ENCODE peak calls at places on chromosomes 7 and 10, in eight cellular contexts. F is OCI-LY7, N is SJSA1, O is heart left ventricle, G is neural progenitor cell, C is heart right ventricle, Z is lower lobe of right lung, S is GM23248. R is an unnamed sample. For H3K9me3, the result is how much of the 10 kb centered on the place peaks cover.

GRCh38 chr7:142873281-142873784 is 12.2 kb downstream of the TRPV6 start:
- DNase-seq in O (no peak), S (no peak), N (no peak), G (peak), Z (no peak), C (no peak), F (peak), R (no peak)

GRCh38 chr10:59323036-59323459 is 39.3 kb downstream of the FAM13C start:
- DNase-seq in G (no peak), O (no peak), C (no peak), S (no peak), Z (no peak), N (no peak), F (no peak), R (no peak)

GRCh38 chr10:28906011-28906411 is 228.7 kb downstream of the BAMBI start:
- DNase-seq in S (no peak), N (peak), C (no peak), O (no peak), G (no peak), Z (no peak), F (no peak), R (no peak)

GRCh38 chr7:191105-192034 is 1.0 kb upstream of the FAM20C start:
- DNase-seq in Z (no peak), F (no peak), G (peak), S (peak), C (peak), N (no peak), O (peak), R (peak)

GRCh38 chr7:53101026-53101425 is 65.6 kb downstream of the POM121L12 start:
- DNase-seq in N (no peak), O (no peak), F (no peak), C (no peak), S (no peak), Z (no peak), G (no peak), R (no peak)

GRCh38 chr7:112989531-112989930 is 97.1 kb downstream of the GPR85 start:
- DNase-seq in S (no peak), O (no peak), N (no peak), F (no peak), Z (no peak), C (no peak), G (no peak), R (no peak)

GRCh38 chr7:48035301-48035966 is at the start of gene C7orf57:
- DNase-seq in S (peak), C (peak), N (peak), O (peak), Z (peak), G (peak), F (peak), R (peak)

GRCh38 chr7:2651336-2651735 is 19.6 kb downstream of the TTYH3 start:
- DNase-seq in N (no peak), Z (no peak), S (no peak), C (no peak), F (peak), G (peak), O (peak), R (peak)

GRCh38 chr10:12587408-12587807 is 238.1 kb downstream of the CAMK1D start:
- DNase-seq in N (no peak), G (no peak), Z (no peak), F (no peak), C (no peak), O (no peak), S (no peak), R (no peak)

GRCh38 chr10:28805390-28805789 is 128.1 kb downstream of the BAMBI start:
- DNase-seq in N (no peak), F (no peak), S (no peak), Z (no peak), G (no peak), C (no peak), O (no peak), R (no peak)

GRCh38 chr7:82633592-82633991 is 190.0 kb upstream of the CACNA2D1 start:
- DNase-seq in Z (no peak), C (no peak), S (no peak), F (no peak), O (no peak), N (no peak), G (no peak), R (no peak)

GRCh38 chr10:109931153-109931552 is 7.8 kb upstream of the XPNPEP1 start:
- DNase-seq in F (no peak), N (no peak), O (no peak), C (no peak), S (peak), G (no peak), Z (no peak), R (peak)

GRCh38 chr7:26151096-26151495 is 902 bp upstream of the NFE2L3 start:
- DNase-seq in Z (no peak), O (no peak), F (no peak), N (no peak), C (no peak), S (no peak), G (no peak), R (no peak)

GRCh38 chr10:63757067-63757466 is 235.9 kb downstream of the REEP3 start:
- DNase-seq in G (no peak), C (no peak), F (no peak), N (no peak), Z (no peak), O (no peak), S (peak), R (no peak)

GRCh38 chr7:27148776-27149641 is 1.4 kb upstream of the HOXA6 start:
- DNase-seq in G (no peak), N (no peak), S (peak), Z (no peak), O (no peak), F (no peak), C (no peak), R (no peak)

GRCh38 chr10:14838582-14839304 is 637 bp downstream of the HSPA14 start:
- DNase-seq in O (peak), G (peak), S (peak), N (peak), Z (no peak), C (peak), F (peak), R (no peak)

GRCh38 chr7:155338632-155339320 is 41.1 kb downstream of the INSIG1 start:
- DNase-seq in F (no peak), O (no peak), C (no peak), G (no peak), Z (no peak), N (no peak), S (no peak), R (no peak)

GRCh38 chr7:155486783-155487508 is 29.0 kb downstream of the EN2 start:
- DNase-seq in F (no peak), O (no peak), G (no peak), N (no peak), Z (no peak), S (no peak), C (no peak), R (no peak)

GRCh38 chr10:49484501-49485230 is 54.3 kb downstream of the ERCC6 start:
- DNase-seq in F (no peak), S (peak), Z (no peak), N (no peak), C (no peak), G (no peak), O (no peak), R (no peak)

GRCh38 chr10:16520900-16521299 is 779 bp downstream of the C1QL3 start:
- DNase-seq in S (peak), G (peak), C (peak), F (no peak), O (peak), Z (no peak), N (no peak), R (peak)

GRCh38 chr7:37440738-37441404 is 7.8 kb downstream of the ELMO1 start:
- DNase-seq in N (no peak), O (no peak), F (no peak), C (no peak), G (no peak), Z (no peak), S (no peak), R (no peak)

GRCh38 chr10:4177826-4178225 is 392.8 kb upstream of the KLF6 start:
- DNase-seq in S (no peak), O (no peak), G (no peak), F (no peak), Z (no peak), C (no peak), N (no peak), R (no peak)

GRCh38 chr10:59108886-59109288 is 67.6 kb upstream of the PHYHIPL start:
- DNase-seq in C (no peak), N (no peak), S (no peak), O (no peak), F (no peak), G (no peak), Z (no peak), R (no peak)

GRCh38 chr10:52750629-52751028 is 22.0 kb downstream of the MBL2 start:
- DNase-seq in F (no peak), C (no peak), O (no peak), S (no peak), Z (no peak), N (no peak), G (no peak), R (no peak)

GRCh38 chr10:50990568-50991495 is 83.5 kb upstream of the PRKG1 start:
- DNase-seq in G (peak), O (peak), F (no peak), C (peak), N (no peak), Z (peak), S (peak), R (peak)

GRCh38 chr7:28144266-28144665 is 36.3 kb downstream of the JAZF1 start:
- DNase-seq in S (no peak), O (no peak), G (peak), F (no peak), Z (no peak), N (no peak), C (no peak), R (peak)

GRCh38 chr7:126016722-126017121 is 1087.1 kb upstream of the POT1 start:
- DNase-seq in G (no peak), C (no peak), O (no peak), Z (no peak), F (no peak), N (no peak), S (no peak), R (no peak)

GRCh38 chr10:37712489-37713131 is 144.8 kb downstream of the ZNF248 start:
- DNase-seq in O (peak), C (peak), Z (no peak), S (no peak), F (no peak), N (no peak), G (peak), R (peak)

GRCh38 chr7:149773446-149774236 is at the start of gene ZNF467:
- DNase-seq in F (no peak), S (peak), G (peak), Z (peak), C (peak), O (peak), N (no peak), R (peak)

GRCh38 chr10:201328-201771 is 66.1 kb downstream of the ZMYND11 start:
- DNase-seq in S (peak), C (no peak), F (no peak), O (no peak), G (no peak), N (no peak), Z (no peak), R (no peak)

GRCh38 chr10:75035975-75036708 is 75.3 kb upstream of the SAMD8 start:
- DNase-seq in F (no peak), S (peak), G (no peak), C (no peak), Z (no peak), O (no peak), N (no peak), R (no peak)

GRCh38 chr7:135943266-135943889 is 33.8 kb downstream of the MTPN start:
- DNase-seq in C (no peak), F (peak), Z (no peak), O (no peak), G (no peak), N (no peak), S (no peak), R (no peak)

GRCh38 chr10:77710081-77710551 is 72.5 kb upstream of the KCNMA1 start:
- DNase-seq in F (no peak), N (no peak), Z (no peak), O (no peak), C (no peak), G (peak), S (no peak), R (no peak)

GRCh38 chr10:7889947-7890542 is 71.7 kb downstream of the TAF3 start:
- DNase-seq in F (no peak), G (peak), S (no peak), Z (no peak), N (no peak), O (no peak), C (no peak), R (no peak)

GRCh38 chr10:92494522-92494921 is 79.4 kb downstream of the IDE start:
- DNase-seq in N (no peak), F (no peak), G (no peak), C (no peak), Z (no peak), O (no peak), S (no peak), R (no peak)

GRCh38 chr7:30703756-30704155 is 21.5 kb upstream of the CRHR2 start:
- DNase-seq in F (no peak), O (no peak), S (no peak), C (no peak), G (no peak), Z (no peak), N (no peak), R (no peak)

GRCh38 chr10:127044191-127044590 is 139.0 kb downstream of the DOCK1 start:
- DNase-seq in G (no peak), C (no peak), Z (peak), S (no peak), F (no peak), N (no peak), O (no peak), R (no peak)

GRCh38 chr7:130149575-130150139 is 55.5 kb downstream of the TMEM209 start:
- DNase-seq in F (peak), N (no peak), S (no peak), G (no peak), C (no peak), O (no peak), Z (no peak), R (no peak)

GRCh38 chr7:157936976-157937375 is 600.2 kb downstream of the DNAJB6 start:
- DNase-seq in S (no peak), G (no peak), N (no peak), C (no peak), O (no peak), Z (no peak), F (no peak), R (no peak)
- H3K9me3 ChIP-seq in S (under half), G (under half), N (under half), C (under half), O (under half), Z (under half), F (under half), R (under half)

DNA sequence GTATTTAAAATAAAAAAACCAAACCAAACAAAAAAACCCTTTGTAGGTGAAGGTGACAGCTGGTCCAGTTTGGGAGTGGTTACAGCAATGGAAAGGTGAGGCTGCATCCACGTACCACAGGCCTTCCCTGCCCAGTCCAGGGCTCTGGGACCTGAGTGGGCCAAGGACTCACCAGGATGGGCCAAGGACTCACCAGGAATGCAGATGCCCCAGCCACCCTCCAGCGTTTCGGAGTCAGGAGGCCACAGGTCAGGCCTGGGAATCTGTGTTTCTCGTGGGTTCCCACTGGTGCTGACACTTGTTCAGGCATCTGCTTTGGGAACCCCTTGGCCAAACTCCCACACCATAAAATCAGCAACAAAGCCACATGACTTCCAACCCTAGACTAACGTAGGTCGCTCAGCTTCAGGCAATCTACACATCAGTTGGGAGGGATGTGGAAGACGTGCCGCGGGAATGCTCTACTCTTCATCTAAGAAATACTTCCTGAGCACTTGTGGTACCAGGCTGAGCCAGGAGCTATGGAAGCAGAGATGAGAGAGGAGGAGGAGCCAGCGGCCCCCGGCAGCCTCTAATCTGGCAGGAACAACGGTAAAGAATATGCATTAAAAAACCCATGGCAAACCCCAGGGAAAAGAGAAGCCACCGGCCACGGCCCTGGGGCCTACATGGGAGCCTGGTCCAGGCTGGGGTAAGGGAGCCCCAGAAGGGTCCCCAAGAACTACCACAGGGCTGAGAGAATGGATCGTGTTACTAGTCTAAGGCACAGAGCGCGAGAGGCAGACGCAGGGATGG is 473.4 kb downstream of the PTPRN2 start:
- DNase-seq in Z (no peak), O (no peak), G (no peak), F (no peak), S (no peak), N (no peak), C (no peak), R (no peak)
- H3K9me3 ChIP-seq in Z (under half), O (under half), G (under half), F (under half), S (under half), N (under half), C (under half), R (under half)

DNA sequence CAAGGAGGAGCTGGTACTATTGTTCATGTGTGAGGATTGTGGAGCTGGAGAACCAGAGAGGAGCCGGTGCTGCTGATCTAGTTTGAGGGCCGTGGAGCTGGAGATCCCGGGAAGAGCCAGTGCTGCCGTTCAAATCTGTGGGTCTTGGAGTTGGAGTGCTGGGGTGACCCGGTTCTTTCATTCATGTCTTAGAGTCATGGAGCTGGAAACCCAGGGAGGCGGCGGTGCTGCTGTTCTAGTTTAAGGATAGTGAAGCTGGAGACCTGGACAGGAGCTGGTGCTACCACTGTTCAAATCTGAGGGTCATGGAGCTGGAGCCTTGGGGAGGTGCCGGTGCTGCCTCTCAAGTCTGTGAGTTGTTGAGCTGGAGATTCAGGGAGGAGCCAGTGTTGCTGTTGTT is 88.5 kb upstream of the ZNF479 start:
- DNase-seq in G (no peak), O (no peak), C (no peak), F (no peak), N (no peak), Z (peak), S (no peak), R (no peak)
- H3K9me3 ChIP-seq in G (under half), O (under half), C (under half), F (under half), N (under half), Z (under half), S (under half), R (under half)

DNA sequence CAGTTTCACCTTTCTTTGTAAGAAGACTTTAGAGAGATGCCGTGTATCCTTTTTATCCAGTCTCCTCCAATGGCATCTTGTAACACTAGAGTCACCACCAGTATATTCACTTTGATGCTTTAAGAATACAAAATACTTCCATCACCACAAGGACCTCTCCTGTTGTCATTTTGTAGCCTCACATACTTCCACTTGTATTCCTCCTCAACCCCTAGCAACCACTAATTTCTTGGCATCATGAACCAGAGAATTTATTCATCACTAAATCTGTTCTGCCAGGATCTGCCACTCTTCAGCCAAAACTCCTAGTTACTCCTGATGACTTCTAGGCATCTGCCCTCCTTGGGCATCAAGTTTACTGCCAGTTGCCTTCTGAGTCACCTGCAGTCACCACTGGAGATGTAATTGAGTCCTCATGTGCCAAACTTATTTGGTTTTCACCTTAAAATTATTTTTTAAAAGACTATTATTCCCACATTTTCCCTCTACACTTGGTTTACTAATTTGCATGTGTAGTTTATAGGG is 906.9 kb downstream of the CNTNAP2 start:
- DNase-seq in G (no peak), N (no peak), Z (no peak), F (no peak), O (no peak), S (no peak), C (no peak), R (no peak)
- H3K9me3 ChIP-seq in G (under half), N (under half), Z (under half), F (under half), O (under half), S (under half), C (under half), R (under half)

R was measured in right cardiac atrium.